ENCODE peak calls at places on chromosomes 7 and 10, in eight cellular contexts. One of them, this sample, is unnamed.

GRCh38 chr7:110612680-110613079 is 478.2 kb upstream of the LRRN3 start:
- DNase-seq in endothelial cell: no peak
- DNase-seq in T-helper 1 cell: no peak
- DNase-seq in RWPE2: no peak
- DNase-seq in amniotic stem cell: no peak
- DNase-seq in activated naive CD8-positive, alpha-beta T cell treated with anti-CD3 and anti-CD28 coated beads for 36 hours: no peak
- DNase-seq in activated CD4-positive, CD25-positive, alpha-beta regulatory T cell: no peak
- DNase-seq in NT2/D1: no peak
- DNase-seq in this sample: no peak

GRCh38 chr10:68561804-68562649 is 1.9 kb downstream of the TET1 start:
- DNase-seq in endothelial cell: peak
- DNase-seq in T-helper 1 cell: no peak
- DNase-seq in RWPE2: no peak
- DNase-seq in amniotic stem cell: no peak
- DNase-seq in activated naive CD8-positive, alpha-beta T cell treated with anti-CD3 and anti-CD28 coated beads for 36 hours: no peak
- DNase-seq in activated CD4-positive, CD25-positive, alpha-beta regulatory T cell: no peak
- DNase-seq in NT2/D1: no peak
- DNase-seq in this sample: peak

GRCh38 chr10:133260895-133261725 is 15.6 kb downstream of the ADAM8 start:
- DNase-seq in endothelial cell: no peak
- DNase-seq in T-helper 1 cell: peak
- DNase-seq in RWPE2: no peak
- DNase-seq in amniotic stem cell: no peak
- DNase-seq in activated naive CD8-positive, alpha-beta T cell treated with anti-CD3 and anti-CD28 coated beads for 36 hours: peak
- DNase-seq in activated CD4-positive, CD25-positive, alpha-beta regulatory T cell: no peak
- DNase-seq in NT2/D1: no peak
- DNase-seq in this sample: peak

GRCh38 chr7:124552217-124552616 is 213.4 kb downstream of the GPR37 start:
- DNase-seq in endothelial cell: no peak
- DNase-seq in T-helper 1 cell: no peak
- DNase-seq in RWPE2: no peak
- DNase-seq in amniotic stem cell: no peak
- DNase-seq in activated naive CD8-positive, alpha-beta T cell treated with anti-CD3 and anti-CD28 coated beads for 36 hours: no peak
- DNase-seq in activated CD4-positive, CD25-positive, alpha-beta regulatory T cell: no peak
- DNase-seq in NT2/D1: no peak
- DNase-seq in this sample: no peak

GRCh38 chr7:6160191-6160623 is 112.2 kb downstream of the CYTH3 start:
- DNase-seq in endothelial cell: peak
- DNase-seq in T-helper 1 cell: no peak
- DNase-seq in RWPE2: no peak
- DNase-seq in amniotic stem cell: peak
- DNase-seq in activated naive CD8-positive, alpha-beta T cell treated with anti-CD3 and anti-CD28 coated beads for 36 hours: no peak
- DNase-seq in activated CD4-positive, CD25-positive, alpha-beta regulatory T cell: no peak
- DNase-seq in NT2/D1: peak
- DNase-seq in this sample: peak

GRCh38 chr7:91446819-91447218 is 182.6 kb downstream of the FZD1 start:
- DNase-seq in endothelial cell: no peak
- DNase-seq in T-helper 1 cell: no peak
- DNase-seq in RWPE2: no peak
- DNase-seq in amniotic stem cell: no peak
- DNase-seq in activated naive CD8-positive, alpha-beta T cell treated with anti-CD3 and anti-CD28 coated beads for 36 hours: no peak
- DNase-seq in activated CD4-positive, CD25-positive, alpha-beta regulatory T cell: no peak
- DNase-seq in NT2/D1: no peak
- DNase-seq in this sample: no peak

GRCh38 chr7:44145969-44146897 is 5.1 kb upstream of the MYL7 start:
- DNase-seq in endothelial cell: peak
- DNase-seq in T-helper 1 cell: peak
- DNase-seq in RWPE2: no peak
- DNase-seq in amniotic stem cell: no peak
- DNase-seq in activated naive CD8-positive, alpha-beta T cell treated with anti-CD3 and anti-CD28 coated beads for 36 hours: peak
- DNase-seq in activated CD4-positive, CD25-positive, alpha-beta regulatory T cell: peak
- DNase-seq in NT2/D1: peak
- DNase-seq in this sample: peak

GRCh38 chr7:90613088-90613498 is 17.0 kb downstream of the CDK14 start:
- DNase-seq in endothelial cell: no peak
- DNase-seq in T-helper 1 cell: no peak
- DNase-seq in RWPE2: no peak
- DNase-seq in amniotic stem cell: no peak
- DNase-seq in activated naive CD8-positive, alpha-beta T cell treated with anti-CD3 and anti-CD28 coated beads for 36 hours: peak
- DNase-seq in activated CD4-positive, CD25-positive, alpha-beta regulatory T cell: no peak
- DNase-seq in NT2/D1: no peak
- DNase-seq in this sample: peak

GRCh38 chr10:100183482-100183881 is 2.3 kb downstream of the ERLIN1 start:
- DNase-seq in endothelial cell: no peak
- DNase-seq in T-helper 1 cell: no peak
- DNase-seq in RWPE2: no peak
- DNase-seq in amniotic stem cell: no peak
- DNase-seq in activated naive CD8-positive, alpha-beta T cell treated with anti-CD3 and anti-CD28 coated beads for 36 hours: no peak
- DNase-seq in activated CD4-positive, CD25-positive, alpha-beta regulatory T cell: no peak
- DNase-seq in NT2/D1: no peak
- DNase-seq in this sample: no peak

GRCh38 chr10:113300628-113301027 is 252.2 kb upstream of the HABP2 start:
- DNase-seq in endothelial cell: no peak
- DNase-seq in T-helper 1 cell: no peak
- DNase-seq in RWPE2: no peak
- DNase-seq in amniotic stem cell: no peak
- DNase-seq in activated naive CD8-positive, alpha-beta T cell treated with anti-CD3 and anti-CD28 coated beads for 36 hours: no peak
- DNase-seq in activated CD4-positive, CD25-positive, alpha-beta regulatory T cell: no peak
- DNase-seq in NT2/D1: no peak
- DNase-seq in this sample: no peak

GRCh38 chr7:20330176-20330796 is 414 bp upstream of the ITGB8 start:
- DNase-seq in endothelial cell: peak
- DNase-seq in T-helper 1 cell: peak
- DNase-seq in RWPE2: peak
- DNase-seq in amniotic stem cell: peak
- DNase-seq in activated naive CD8-positive, alpha-beta T cell treated with anti-CD3 and anti-CD28 coated beads for 36 hours: peak
- DNase-seq in activated CD4-positive, CD25-positive, alpha-beta regulatory T cell: no peak
- DNase-seq in NT2/D1: no peak
- DNase-seq in this sample: peak

GRCh38 chr10:56349611-56350010 is 11.4 kb downstream of the ZWINT start:
- DNase-seq in endothelial cell: no peak
- DNase-seq in T-helper 1 cell: no peak
- DNase-seq in RWPE2: no peak
- DNase-seq in amniotic stem cell: no peak
- DNase-seq in activated naive CD8-positive, alpha-beta T cell treated with anti-CD3 and anti-CD28 coated beads for 36 hours: no peak
- DNase-seq in activated CD4-positive, CD25-positive, alpha-beta regulatory T cell: no peak
- DNase-seq in NT2/D1: no peak
- DNase-seq in this sample: no peak

GRCh38 chr7:113730309-113730955 is 188.4 kb downstream of the PPP1R3A start:
- DNase-seq in endothelial cell: no peak
- DNase-seq in T-helper 1 cell: no peak
- DNase-seq in RWPE2: no peak
- DNase-seq in amniotic stem cell: peak
- DNase-seq in activated naive CD8-positive, alpha-beta T cell treated with anti-CD3 and anti-CD28 coated beads for 36 hours: no peak
- DNase-seq in activated CD4-positive, CD25-positive, alpha-beta regulatory T cell: no peak
- DNase-seq in NT2/D1: no peak
- DNase-seq in this sample: peak

GRCh38 chr10:126705951-126706565 is 35.6 kb upstream of the C10orf90 start:
- DNase-seq in endothelial cell: no peak
- DNase-seq in T-helper 1 cell: no peak
- DNase-seq in RWPE2: no peak
- DNase-seq in amniotic stem cell: no peak
- DNase-seq in activated naive CD8-positive, alpha-beta T cell treated with anti-CD3 and anti-CD28 coated beads for 36 hours: no peak
- DNase-seq in activated CD4-positive, CD25-positive, alpha-beta regulatory T cell: no peak
- DNase-seq in NT2/D1: no peak
- DNase-seq in this sample: no peak

GRCh38 chr7:28130277-28130676 is 50.3 kb downstream of the JAZF1 start:
- DNase-seq in endothelial cell: no peak
- DNase-seq in T-helper 1 cell: no peak
- DNase-seq in RWPE2: no peak
- DNase-seq in amniotic stem cell: no peak
- DNase-seq in activated naive CD8-positive, alpha-beta T cell treated with anti-CD3 and anti-CD28 coated beads for 36 hours: no peak
- DNase-seq in activated CD4-positive, CD25-positive, alpha-beta regulatory T cell: no peak
- DNase-seq in NT2/D1: no peak
- DNase-seq in this sample: no peak

GRCh38 chr7:106517508-106517907 is 143.4 kb downstream of the CCDC71L start:
- DNase-seq in endothelial cell: no peak
- DNase-seq in T-helper 1 cell: no peak
- DNase-seq in RWPE2: no peak
- DNase-seq in amniotic stem cell: no peak
- DNase-seq in activated naive CD8-positive, alpha-beta T cell treated with anti-CD3 and anti-CD28 coated beads for 36 hours: no peak
- DNase-seq in activated CD4-positive, CD25-positive, alpha-beta regulatory T cell: no peak
- DNase-seq in NT2/D1: no peak
- DNase-seq in this sample: no peak

GRCh38 chr7:44539669-44540516 is 1.2 kb downstream of the NPC1L1 start:
- DNase-seq in endothelial cell: no peak
- DNase-seq in T-helper 1 cell: no peak
- DNase-seq in RWPE2: no peak
- DNase-seq in amniotic stem cell: no peak
- DNase-seq in activated naive CD8-positive, alpha-beta T cell treated with anti-CD3 and anti-CD28 coated beads for 36 hours: no peak
- DNase-seq in activated CD4-positive, CD25-positive, alpha-beta regulatory T cell: no peak
- DNase-seq in NT2/D1: no peak
- DNase-seq in this sample: no peak

GRCh38 chr10:65968437-65968836 is 957.4 kb upstream of the LRRTM3 start:
- DNase-seq in endothelial cell: no peak
- DNase-seq in T-helper 1 cell: no peak
- DNase-seq in RWPE2: no peak
- DNase-seq in amniotic stem cell: no peak
- DNase-seq in activated naive CD8-positive, alpha-beta T cell treated with anti-CD3 and anti-CD28 coated beads for 36 hours: no peak
- DNase-seq in activated CD4-positive, CD25-positive, alpha-beta regulatory T cell: no peak
- DNase-seq in NT2/D1: no peak
- DNase-seq in this sample: no peak

GRCh38 chr7:33107136-33108066 is 1.8 kb downstream of the RP9 start:
- DNase-seq in endothelial cell: peak
- DNase-seq in T-helper 1 cell: peak
- DNase-seq in RWPE2: no peak
- DNase-seq in amniotic stem cell: peak
- DNase-seq in activated naive CD8-positive, alpha-beta T cell treated with anti-CD3 and anti-CD28 coated beads for 36 hours: peak
- DNase-seq in activated CD4-positive, CD25-positive, alpha-beta regulatory T cell: no peak
- DNase-seq in NT2/D1: peak
- DNase-seq in this sample: peak

GRCh38 chr7:46942574-46942973 is 639.3 kb downstream of the TNS3 start:
- DNase-seq in endothelial cell: no peak
- DNase-seq in T-helper 1 cell: no peak
- DNase-seq in RWPE2: no peak
- DNase-seq in amniotic stem cell: no peak
- DNase-seq in activated naive CD8-positive, alpha-beta T cell treated with anti-CD3 and anti-CD28 coated beads for 36 hours: no peak
- DNase-seq in activated CD4-positive, CD25-positive, alpha-beta regulatory T cell: no peak
- DNase-seq in NT2/D1: no peak
- DNase-seq in this sample: no peak

GRCh38 chr10:103820101-103821062 is 35.0 kb downstream of the SH3PXD2A start:
- DNase-seq in endothelial cell: no peak
- DNase-seq in T-helper 1 cell: no peak
- DNase-seq in RWPE2: no peak
- DNase-seq in amniotic stem cell: no peak
- DNase-seq in activated naive CD8-positive, alpha-beta T cell treated with anti-CD3 and anti-CD28 coated beads for 36 hours: no peak
- DNase-seq in activated CD4-positive, CD25-positive, alpha-beta regulatory T cell: no peak
- DNase-seq in NT2/D1: no peak
- DNase-seq in this sample: no peak

GRCh38 chr7:106071356-106071998 is 40.6 kb downstream of the SYPL1 start:
- DNase-seq in endothelial cell: peak
- DNase-seq in T-helper 1 cell: no peak
- DNase-seq in RWPE2: no peak
- DNase-seq in amniotic stem cell: no peak
- DNase-seq in activated naive CD8-positive, alpha-beta T cell treated with anti-CD3 and anti-CD28 coated beads for 36 hours: peak
- DNase-seq in activated CD4-positive, CD25-positive, alpha-beta regulatory T cell: no peak
- DNase-seq in NT2/D1: no peak
- DNase-seq in this sample: peak

GRCh38 chr7:157046681-157047080 is 36.2 kb upstream of the MNX1 start:
- DNase-seq in endothelial cell: no peak
- DNase-seq in T-helper 1 cell: no peak
- DNase-seq in RWPE2: no peak
- DNase-seq in amniotic stem cell: peak
- DNase-seq in activated naive CD8-positive, alpha-beta T cell treated with anti-CD3 and anti-CD28 coated beads for 36 hours: no peak
- DNase-seq in activated CD4-positive, CD25-positive, alpha-beta regulatory T cell: no peak
- DNase-seq in NT2/D1: no peak
- DNase-seq in this sample: no peak

GRCh38 chr7:20784311-20785210 is 2.1 kb downstream of the SP8 start:
- DNase-seq in endothelial cell: peak
- DNase-seq in T-helper 1 cell: no peak
- DNase-seq in RWPE2: peak
- DNase-seq in amniotic stem cell: no peak
- DNase-seq in activated naive CD8-positive, alpha-beta T cell treated with anti-CD3 and anti-CD28 coated beads for 36 hours: no peak
- DNase-seq in activated CD4-positive, CD25-positive, alpha-beta regulatory T cell: no peak
- DNase-seq in NT2/D1: no peak
- DNase-seq in this sample: peak

GRCh38 chr7:123635551-123636359 is 19.9 kb upstream of the LMOD2 start:
- DNase-seq in endothelial cell: no peak
- DNase-seq in T-helper 1 cell: no peak
- DNase-seq in RWPE2: no peak
- DNase-seq in amniotic stem cell: no peak
- DNase-seq in activated naive CD8-positive, alpha-beta T cell treated with anti-CD3 and anti-CD28 coated beads for 36 hours: no peak
- DNase-seq in activated CD4-positive, CD25-positive, alpha-beta regulatory T cell: no peak
- DNase-seq in NT2/D1: no peak
- DNase-seq in this sample: peak

GRCh38 chr10:8665322-8665721 is 610.8 kb downstream of the GATA3 start:
- DNase-seq in endothelial cell: no peak
- DNase-seq in T-helper 1 cell: no peak
- DNase-seq in RWPE2: no peak
- DNase-seq in amniotic stem cell: no peak
- DNase-seq in activated naive CD8-positive, alpha-beta T cell treated with anti-CD3 and anti-CD28 coated beads for 36 hours: no peak
- DNase-seq in activated CD4-positive, CD25-positive, alpha-beta regulatory T cell: no peak
- DNase-seq in NT2/D1: no peak
- DNase-seq in this sample: no peak

GRCh38 chr7:88927-89921 is 103.1 kb upstream of the FAM20C start:
- DNase-seq in endothelial cell: no peak
- DNase-seq in T-helper 1 cell: no peak
- DNase-seq in RWPE2: peak
- DNase-seq in amniotic stem cell: peak
- DNase-seq in activated naive CD8-positive, alpha-beta T cell treated with anti-CD3 and anti-CD28 coated beads for 36 hours: peak
- DNase-seq in activated CD4-positive, CD25-positive, alpha-beta regulatory T cell: no peak
- DNase-seq in NT2/D1: no peak
- DNase-seq in this sample: no peak

GRCh38 chr7:359776-360361 is 69.9 kb downstream of the FOXL3 start:
- DNase-seq in endothelial cell: no peak
- DNase-seq in T-helper 1 cell: no peak
- DNase-seq in RWPE2: no peak
- DNase-seq in amniotic stem cell: no peak
- DNase-seq in activated naive CD8-positive, alpha-beta T cell treated with anti-CD3 and anti-CD28 coated beads for 36 hours: peak
- DNase-seq in activated CD4-positive, CD25-positive, alpha-beta regulatory T cell: no peak
- DNase-seq in NT2/D1: no peak
- DNase-seq in this sample: no peak

GRCh38 chr10:101090597-101090996 is 28.8 kb downstream of the KAZALD1 start:
- DNase-seq in endothelial cell: no peak
- DNase-seq in T-helper 1 cell: no peak
- DNase-seq in RWPE2: no peak
- DNase-seq in amniotic stem cell: no peak
- DNase-seq in activated naive CD8-positive, alpha-beta T cell treated with anti-CD3 and anti-CD28 coated beads for 36 hours: no peak
- DNase-seq in activated CD4-positive, CD25-positive, alpha-beta regulatory T cell: no peak
- DNase-seq in NT2/D1: no peak
- DNase-seq in this sample: no peak

GRCh38 chr7:101593556-101593955 is 35.5 kb downstream of the MYL10 start:
- DNase-seq in endothelial cell: no peak
- DNase-seq in T-helper 1 cell: no peak
- DNase-seq in RWPE2: peak
- DNase-seq in amniotic stem cell: no peak
- DNase-seq in activated naive CD8-positive, alpha-beta T cell treated with anti-CD3 and anti-CD28 coated beads for 36 hours: no peak
- DNase-seq in activated CD4-positive, CD25-positive, alpha-beta regulatory T cell: no peak
- DNase-seq in NT2/D1: no peak
- DNase-seq in this sample: no peak

GRCh38 chr7:123500878-123501489 is 33.4 kb downstream of the IQUB start:
- DNase-seq in endothelial cell: no peak
- DNase-seq in T-helper 1 cell: no peak
- DNase-seq in RWPE2: no peak
- DNase-seq in amniotic stem cell: no peak
- DNase-seq in activated naive CD8-positive, alpha-beta T cell treated with anti-CD3 and anti-CD28 coated beads for 36 hours: no peak
- DNase-seq in activated CD4-positive, CD25-positive, alpha-beta regulatory T cell: no peak
- DNase-seq in NT2/D1: no peak
- DNase-seq in this sample: no peak

GRCh38 chr7:155722118-155722517 is 77.7 kb downstream of the RBM33 start:
- DNase-seq in endothelial cell: no peak
- DNase-seq in T-helper 1 cell: no peak
- DNase-seq in RWPE2: no peak
- DNase-seq in amniotic stem cell: no peak
- DNase-seq in activated naive CD8-positive, alpha-beta T cell treated with anti-CD3 and anti-CD28 coated beads for 36 hours: no peak
- DNase-seq in activated CD4-positive, CD25-positive, alpha-beta regulatory T cell: no peak
- DNase-seq in NT2/D1: no peak
- DNase-seq in this sample: no peak

GRCh38 chr7:14403587-14403986 is 414.1 kb upstream of the ETV1 start:
- DNase-seq in endothelial cell: no peak
- DNase-seq in T-helper 1 cell: no peak
- DNase-seq in RWPE2: no peak
- DNase-seq in amniotic stem cell: no peak
- DNase-seq in activated naive CD8-positive, alpha-beta T cell treated with anti-CD3 and anti-CD28 coated beads for 36 hours: no peak
- DNase-seq in activated CD4-positive, CD25-positive, alpha-beta regulatory T cell: no peak
- DNase-seq in NT2/D1: peak
- DNase-seq in this sample: no peak

GRCh38 chr10:102720775-102721301 is 6.4 kb downstream of the SFXN2 start:
- DNase-seq in endothelial cell: no peak
- DNase-seq in T-helper 1 cell: no peak
- DNase-seq in RWPE2: no peak
- DNase-seq in amniotic stem cell: no peak
- DNase-seq in activated naive CD8-positive, alpha-beta T cell treated with anti-CD3 and anti-CD28 coated beads for 36 hours: no peak
- DNase-seq in activated CD4-positive, CD25-positive, alpha-beta regulatory T cell: no peak
- DNase-seq in NT2/D1: no peak
- DNase-seq in this sample: no peak

This sample was measured in cardiac muscle cell.